ENCODE peak calls at places on chromosomes 2 and 18, in seven cellular contexts. M is esophagus squamous epithelium; J is psoas muscle; O is IMR-90; Y is effector memory CD4-positive, alpha-beta T cell; K is left ventricle myocardium inferior; F is mammary epithelial cell. I is an unnamed sample. For H3K36me3 and H3K27me3, the result is how much of the 10 kb centered on the place peaks cover.

GRCh38 chr2:41066168-41066567 is 614.3 kb upstream of the SLC8A1 start:
- DNase-seq in M (no peak), J (no peak), O (no peak), Y (no peak), K (no peak), F (no peak), I (no peak)

GRCh38 chr18:68298340-68298739 is 416.6 kb downstream of the TMX3 start:
- DNase-seq in M (no peak), J (no peak), O (no peak), Y (no peak), K (no peak), F (no peak), I (no peak)

GRCh38 chr2:150230004-150230403 is 257.5 kb downstream of the RND3 start:
- DNase-seq in M (no peak), J (no peak), O (no peak), Y (no peak), K (no peak), F (no peak), I (no peak)

GRCh38 chr18:65326831-65327230 is 424.0 kb upstream of the CDH7 start:
- DNase-seq in M (no peak), J (no peak), O (no peak), Y (no peak), K (no peak), F (no peak), I (no peak)

GRCh38 chr2:10278029-10278762 is 24.5 kb upstream of the HPCAL1 start:
- DNase-seq in M (no peak), J (peak), O (peak), Y (no peak), K (peak), F (peak), I (peak)

GRCh38 chr2:153872311-153873061 is 764 bp downstream of the GALNT13 start:
- DNase-seq in M (no peak), J (no peak), O (no peak), Y (no peak), K (no peak), F (no peak), I (no peak)

GRCh38 chr2:100563407-100564247 is 834 bp downstream of the PDCL3 start:
- DNase-seq in M (no peak), J (no peak), O (no peak), Y (no peak), K (no peak), F (no peak), I (peak)

GRCh38 chr2:27715318-27716165 is 51.9 kb downstream of the SLC4A1AP start:
- DNase-seq in M (no peak), J (peak), O (peak), Y (no peak), K (peak), F (no peak), I (peak)

GRCh38 chr18:23626451-23627279 is 36.0 kb downstream of the ANKRD29 start:
- DNase-seq in M (no peak), J (no peak), O (peak), Y (no peak), K (no peak), F (peak), I (no peak)

GRCh38 chr2:214808481-214808931 is 977 bp downstream of the BARD1 start:
- DNase-seq in M (no peak), J (no peak), O (no peak), Y (no peak), K (no peak), F (peak), I (no peak)

GRCh38 chr2:69214898-69215297 is 172.1 kb downstream of the GFPT1 start:
- DNase-seq in M (no peak), J (no peak), O (peak), Y (no peak), K (peak), F (peak), I (peak)

GRCh38 chr2:149034406-149034805 is 4.1 kb upstream of the LYPD6B start:
- DNase-seq in M (no peak), J (no peak), O (no peak), Y (no peak), K (no peak), F (no peak), I (no peak)

GRCh38 chr18:57901819-57902600 is 98.9 kb upstream of the ATP8B1 start:
- DNase-seq in M (no peak), J (no peak), O (peak), Y (no peak), K (no peak), F (peak), I (peak)

GRCh38 chr2:130372833-130373807 is 17.3 kb downstream of the PTPN18 start:
- DNase-seq in M (no peak), J (no peak), O (no peak), Y (no peak), K (no peak), F (no peak), I (no peak)

GRCh38 chr2:174688079-174688478 is 76.2 kb downstream of the CHRNA1 start:
- DNase-seq in M (no peak), J (no peak), O (peak), Y (no peak), K (no peak), F (peak), I (no peak)

GRCh38 chr2:236967499-236967783 is 118.2 kb upstream of the COPS8 start:
- DNase-seq in M (no peak), J (no peak), O (no peak), Y (no peak), K (no peak), F (no peak), I (no peak)

GRCh38 chr2:145587922-145588321 is 1068.0 kb upstream of the ZEB2 start:
- DNase-seq in M (no peak), J (no peak), O (no peak), Y (no peak), K (no peak), F (no peak), I (no peak)

GRCh38 chr18:27604583-27604982 is 419.5 kb upstream of the CHST9 start:
- DNase-seq in M (no peak), J (no peak), O (peak), Y (no peak), K (no peak), F (no peak), I (no peak)

GRCh38 chr2:112752667-112753066 is 11.7 kb downstream of the CKAP2L start:
- DNase-seq in M (no peak), J (no peak), O (no peak), Y (no peak), K (no peak), F (no peak), I (no peak)

GRCh38 chr2:112754562-112754961 is 9.8 kb downstream of the CKAP2L start:
- DNase-seq in M (no peak), J (no peak), O (no peak), Y (no peak), K (no peak), F (no peak), I (no peak)

GRCh38 chr2:112750560-112750843 is 13.9 kb downstream of the CKAP2L start:
- DNase-seq in M (no peak), J (no peak), O (peak), Y (no peak), K (no peak), F (no peak), I (no peak)

GRCh38 chr2:112749755-112750559 is 14.5 kb downstream of the CKAP2L start:
- DNase-seq in M (no peak), J (peak), O (peak), Y (peak), K (peak), F (peak), I (peak)

GRCh38 chr2:112751451-112752197 is 12.8 kb downstream of the CKAP2L start:
- DNase-seq in M (no peak), J (no peak), O (peak), Y (no peak), K (no peak), F (no peak), I (no peak)
- H3K36me3 ChIP-seq in M (under half), J (under half), O (under half), Y (under half), K (under half), F (under half), I (half or more)

GRCh38 chr2:46645681-46646162 is 166.4 kb downstream of the TMEM247 start:
- DNase-seq in M (no peak), J (no peak), O (peak), Y (no peak), K (peak), F (peak), I (peak)
- H3K27me3 ChIP-seq in M (under half), J (under half), O (under half), Y (under half), K (under half), F (under half), I (under half)

DNA sequence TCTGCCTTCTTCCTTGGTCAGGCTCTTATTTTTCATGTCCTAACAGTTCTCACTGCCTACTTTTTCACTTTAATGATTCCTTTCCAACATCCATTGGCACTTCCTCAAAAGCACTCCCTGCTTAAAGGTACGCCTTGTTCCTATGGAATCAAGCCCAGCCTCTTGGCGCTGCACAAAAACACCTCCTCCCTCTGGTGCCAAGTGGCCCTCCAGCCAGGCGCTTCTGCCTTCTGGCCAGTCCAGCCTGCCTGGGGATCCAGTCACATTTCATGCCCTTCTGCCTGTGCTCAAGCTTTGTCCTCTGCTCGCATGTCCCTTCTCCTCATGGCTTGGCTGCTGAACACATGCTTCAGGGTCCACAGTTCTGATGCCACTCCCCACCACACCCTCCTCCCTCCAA is 6.3 kb downstream of the TPRKB start:
- DNase-seq in M (no peak), J (peak), O (no peak), Y (no peak), K (peak), F (no peak), I (no peak)
- H3K36me3 ChIP-seq in M (under half), J (half or more), O (under half), Y (under half), K (half or more), F (under half), I (under half)

GRCh38 chr18:59269563-59270214 is 3.6 kb downstream of the RAX start:
- DNase-seq in M (no peak), J (no peak), O (no peak), Y (no peak), K (no peak), F (no peak), I (no peak)
- H3K27me3 ChIP-seq in M (half or more), J (half or more), O (half or more), Y (half or more), K (under half), F (half or more), I (half or more)

DNA sequence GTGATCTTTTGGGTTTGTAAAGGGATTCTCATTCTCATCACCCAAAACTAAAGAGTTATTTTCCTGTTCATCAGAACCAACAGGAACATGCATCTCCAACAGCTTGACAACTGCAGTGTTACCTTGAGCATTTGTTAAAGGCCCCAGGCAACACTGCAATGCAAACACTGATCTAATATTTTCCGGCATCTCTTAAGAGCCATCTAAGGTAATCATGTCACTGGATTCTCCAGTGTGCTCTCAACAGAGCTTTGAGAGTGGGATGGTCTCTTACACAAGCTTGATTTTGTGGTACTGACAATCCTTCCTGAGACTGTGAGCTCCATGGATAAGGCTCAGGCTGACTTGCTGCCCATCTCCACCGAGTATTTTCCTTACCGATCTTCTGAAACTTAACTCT is 90.5 kb upstream of the ITGB6 start:
- DNase-seq in M (no peak), J (no peak), O (no peak), Y (no peak), K (no peak), F (no peak), I (no peak)
- H3K36me3 ChIP-seq in M (under half), J (under half), O (under half), Y (under half), K (under half), F (under half), I (half or more)

GRCh38 chr2:72147971-72148369 is 308 bp upstream of the CYP26B1 start:
- DNase-seq in M (no peak), J (no peak), O (no peak), Y (no peak), K (no peak), F (no peak), I (no peak)
- H3K27me3 ChIP-seq in M (under half), J (under half), O (half or more), Y (under half), K (half or more), F (under half), I (under half)

GRCh38 chr2:36584148-36584794 is 13.7 kb downstream of the FEZ2 start:
- DNase-seq in M (no peak), J (no peak), O (no peak), Y (no peak), K (no peak), F (no peak), I (no peak)

GRCh38 chr2:36578343-36579296 is 19.3 kb downstream of the FEZ2 start:
- DNase-seq in M (no peak), J (no peak), O (no peak), Y (no peak), K (no peak), F (peak), I (no peak)

GRCh38 chr2:36579297-36579664 is 18.7 kb downstream of the FEZ2 start:
- DNase-seq in M (no peak), J (no peak), O (no peak), Y (no peak), K (no peak), F (no peak), I (no peak)

GRCh38 chr2:36586672-36587071 is 11.3 kb downstream of the FEZ2 start:
- DNase-seq in M (no peak), J (no peak), O (no peak), Y (no peak), K (no peak), F (no peak), I (no peak)

DNA sequence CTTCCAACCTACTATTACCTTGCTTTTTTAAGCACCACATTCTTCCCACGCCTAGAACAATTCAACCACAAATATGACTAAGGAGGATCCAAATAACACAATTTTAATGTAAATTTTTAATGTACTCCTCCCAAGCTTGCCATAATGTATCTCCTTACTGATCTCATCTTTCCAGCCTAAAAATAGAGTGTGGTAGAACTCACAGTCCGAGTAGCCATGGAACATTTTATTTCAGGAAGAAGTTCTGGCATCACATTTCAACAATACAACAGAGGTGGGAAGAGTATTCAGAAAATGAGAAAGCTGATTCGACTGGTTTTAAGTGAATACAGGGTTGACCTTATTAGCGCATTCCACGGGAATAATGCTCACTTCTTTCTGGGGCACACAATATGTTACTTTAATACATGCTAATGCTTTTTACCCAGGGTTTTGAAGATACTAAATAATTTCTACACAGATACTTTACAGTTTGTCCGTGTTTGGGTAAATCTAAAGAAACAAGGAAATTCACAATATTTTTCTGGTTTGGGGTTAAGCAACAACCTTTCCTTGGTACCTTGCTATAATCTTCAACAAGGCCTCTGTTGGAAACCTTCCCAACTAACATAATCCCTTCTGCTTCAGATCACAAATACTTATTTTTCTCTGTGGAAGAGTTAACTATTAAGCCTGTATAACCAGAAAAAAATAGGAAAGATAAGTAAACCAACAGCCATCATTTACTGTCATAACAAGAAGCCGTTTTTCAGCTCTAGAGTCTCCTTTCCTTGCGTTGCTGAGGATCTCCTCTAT is 15.2 kb downstream of the FEZ2 start:
- DNase-seq in M (no peak), J (no peak), O (no peak), Y (no peak), K (no peak), F (no peak), I (no peak)
- H3K36me3 ChIP-seq in M (under half), J (under half), O (under half), Y (under half), K (half or more), F (under half), I (half or more)

GRCh38 chr2:181626671-181627070 is 30.2 kb downstream of the CERKL start:
- DNase-seq in M (no peak), J (no peak), O (no peak), Y (no peak), K (no peak), F (no peak), I (no peak)
- H3K27me3 ChIP-seq in M (under half), J (under half), O (under half), Y (under half), K (under half), F (under half), I (under half)

GRCh38 chr2:160305081-160305750 is 105.1 kb upstream of the ITGB6 start:
- DNase-seq in M (no peak), J (no peak), O (peak), Y (no peak), K (no peak), F (peak), I (no peak)
- H3K36me3 ChIP-seq in M (under half), J (under half), O (under half), Y (under half), K (under half), F (under half), I (half or more)

I was measured in MG63.